ENCODE peak calls at places on chromosome 11, in four cellular contexts. A is activated effector memory CD4-positive, alpha-beta T cell treated with Interleukin-2 at 50 U/mL for 16 hours; S is NCI-H1417; F is NCI-H1092 treated with DMSO at 0.1 percent for 48 hours. Q is an unnamed sample.

GRCh38 chr11:113531078-113531477 is 55.9 kb upstream of the DRD2 start:
- DNase-seq in A (no peak), S (no peak), F (no peak), Q (no peak)

GRCh38 chr11:120523196-120523595 is 11.6 kb downstream of the GRIK4 start:
- DNase-seq in A (no peak), S (peak; percentile 84), F (peak; percentile 81), Q (no peak)

GRCh38 chr11:12499071-12499470 is 121.7 kb downstream of the PARVA start:
- DNase-seq in A (no peak), S (peak; percentile 5), F (no peak), Q (no peak)

GRCh38 chr11:134223066-134223465 is 701 bp downstream of the NCAPD3 start:
- DNase-seq in A (no peak), S (peak; percentile 66), F (no peak), Q (no peak)

GRCh38 chr11:980438-981365 is 55.0 kb downstream of the AP2A2 start:
- DNase-seq in A (no peak), S (peak; percentile 1), F (no peak), Q (no peak)

GRCh38 chr11:95338430-95338991 is 107.5 kb upstream of the SESN3 start:
- DNase-seq in A (no peak), S (peak; percentile 74), F (peak; percentile 93), Q (no peak)

GRCh38 chr11:14902650-14903350 is 10.8 kb upstream of the CYP2R1 start:
- DNase-seq in A (no peak), S (no peak), F (no peak), Q (no peak)

GRCh38 chr11:1192741-1193325 is 30.0 kb upstream of the MUC5B start:
- DNase-seq in A (no peak), S (no peak), F (no peak), Q (no peak)

GRCh38 chr11:103994111-103994510 is 42.3 kb upstream of the DDI1 start:
- DNase-seq in A (no peak), S (no peak), F (no peak), Q (no peak)

GRCh38 chr11:65713212-65713969 is 1.3 kb downstream of the KAT5 start:
- DNase-seq in A (no peak), S (no peak), F (no peak), Q (no peak)

GRCh38 chr11:46528445-46529085 is 65.3 kb downstream of the AMBRA1 start:
- DNase-seq in A (no peak), S (peak; percentile 37), F (no peak), Q (no peak)

GRCh38 chr11:2837096-2837601 is 48.4 kb downstream of the CDKN1C start:
- DNase-seq in A (no peak), S (peak; percentile 10), F (no peak), Q (no peak)

GRCh38 chr11:44946268-44946667 is 4.4 kb downstream of the TP53I11 start:
- DNase-seq in A (no peak), S (no peak), F (no peak), Q (no peak)

GRCh38 chr11:25758145-25758661 is 573.7 kb upstream of the ANO3 start:
- DNase-seq in A (no peak), S (no peak), F (no peak), Q (no peak)

GRCh38 chr11:128323381-128323780 is 264.0 kb downstream of the ETS1 start:
- DNase-seq in A (no peak), S (no peak), F (no peak), Q (no peak)

GRCh38 chr11:77842451-77843121 is 21.6 kb downstream of the AAMDC start:
- DNase-seq in A (no peak), S (no peak), F (no peak), Q (no peak)

GRCh38 chr11:111357150-111358037 is 21.7 kb downstream of the POU2AF1 start:
- DNase-seq in A (no peak), S (no peak), F (no peak), Q (no peak)

GRCh38 chr11:1233351-1234053 is 10.6 kb downstream of the MUC5B start:
- DNase-seq in A (no peak), S (peak; percentile 35), F (peak; percentile 6), Q (no peak)

GRCh38 chr11:11450744-11451362 is 97.8 kb upstream of the CSNK2A3 start:
- DNase-seq in A (no peak), S (no peak), F (no peak), Q (no peak)

GRCh38 chr11:38530226-38530625 is 1932.2 kb upstream of the RAG2 start:
- DNase-seq in A (no peak), S (no peak), F (no peak), Q (no peak)

Q was measured in activated T-helper 1 cell treated with anti-CD3 and anti-CD28 coated beads, Interleukin-12 subunit alpha, Interleukin-12 subunit beta, Interleukin-2, Interleukin-4 antibody, amounts not matched to agents 30 ng/mL and 10 ng/mL and 1 ng/mL, durations not matched to agents 14 hours and 24 hours and 36 hours.